ENCODE peak calls at places on chromosomes 1 and 21, in four cellular contexts. L is NCI-H524 treated with DMSO at 0.1 percent for 48 hours, P is hippocampal formation, Z is BE2C. H is an unnamed sample.
A peak's percentile ranks its signal among the peaks of the same experiment; 100 is the strongest.

GRCh38 chr1:226532553-226532952 is 16.0 kb upstream of the STUM start:
- DNase-seq in Z (no peak), P (no peak), L (no peak), H (no peak)

GRCh38 chr21:17925000-17925610 is 105.9 kb upstream of the C21orf91 start:
- DNase-seq in L (peak; percentile 48), P (no peak), Z (peak; percentile 71), H (peak; percentile 39)

GRCh38 chr21:43375827-43376795 is 50.8 kb downstream of the SIK1 start:
- DNase-seq in P (no peak), Z (no peak), L (no peak), H (peak; percentile 11)

GRCh38 chr1:222557148-222557547 is 9.2 kb upstream of the HHIPL2 start:
- DNase-seq in L (no peak), P (no peak), Z (no peak), H (no peak)

GRCh38 chr1:84737572-84737971 is 47.3 kb upstream of the SSX2IP start:
- DNase-seq in P (no peak), L (no peak), Z (no peak), H (no peak)

GRCh38 chr1:52368383-52369172 is 2.6 kb upstream of the CC2D1B start:
- DNase-seq in P (peak; percentile 31), L (no peak), Z (peak; percentile 62), H (peak; percentile 74)

GRCh38 chr1:59230622-59231021 is 66.3 kb upstream of the FGGY start:
- DNase-seq in Z (no peak), L (no peak), P (no peak), H (no peak)

GRCh38 chr1:31227891-31228290 is 11.8 kb downstream of the NKAIN1 start:
- DNase-seq in L (no peak), Z (peak; percentile 57), P (peak; percentile 28), H (peak; percentile 37)

GRCh38 chr1:213055087-213055591 is 4.1 kb downstream of the RPS6KC1 start:
- DNase-seq in L (no peak), Z (no peak), P (no peak), H (no peak)

GRCh38 chr1:81446006-81446669 is 354.6 kb upstream of the ADGRL2 start:
- DNase-seq in P (no peak), Z (no peak), L (no peak), H (no peak)

GRCh38 chr1:158180741-158181576 is at the start of gene CD1D:
- DNase-seq in P (peak; percentile 14), L (no peak), Z (peak; percentile 18), H (peak; percentile 60)

GRCh38 chr1:203278087-203278884 is 27.0 kb upstream of the BTG2 start:
- DNase-seq in Z (peak; percentile 82), P (peak; percentile 88), L (no peak), H (peak; percentile 67)

GRCh38 chr1:151282883-151283725 is 1.0 kb downstream of the ZNF687 start:
- DNase-seq in Z (peak; percentile 27), L (no peak), P (no peak), H (peak; percentile 59)

GRCh38 chr1:5481889-5482288 is 510.3 kb downstream of the NPHP4 start:
- DNase-seq in Z (no peak), L (no peak), P (no peak), H (no peak)

GRCh38 chr1:176791911-176792310 is 328.9 kb downstream of the PAPPA2 start:
- DNase-seq in Z (no peak), P (no peak), L (no peak), H (no peak)

GRCh38 chr1:76826072-76826827 is 41.0 kb upstream of the ST6GALNAC5 start:
- DNase-seq in Z (no peak), P (no peak), L (no peak), H (no peak)

GRCh38 chr1:217568200-217568599 is 62.7 kb downstream of the GPATCH2 start:
- DNase-seq in L (no peak), P (no peak), Z (no peak), H (no peak)

GRCh38 chr1:226121587-226122400 is 59.3 kb downstream of the H3-3A start:
- DNase-seq in L (no peak), P (peak; percentile 32), Z (peak; percentile 82), H (peak; percentile 85)

GRCh38 chr1:40751802-40752201 is 31.8 kb upstream of the KCNQ4 start:
- DNase-seq in L (no peak), P (no peak), Z (no peak), H (no peak)

GRCh38 chr1:17776426-17776825 is 21.3 kb downstream of the ACTL8 start:
- DNase-seq in Z (peak; percentile 31), P (no peak), L (peak; percentile 34), H (peak; percentile 46)

GRCh38 chr1:154608522-154609294 is 722 bp upstream of the ADAR start:
- DNase-seq in P (peak; percentile 38), L (peak; percentile 3), Z (peak; percentile 52), H (peak; percentile 38)

GRCh38 chr1:64231153-64231552 is 27.7 kb downstream of the UBE2U start:
- DNase-seq in P (no peak), L (no peak), Z (no peak), H (no peak)

GRCh38 chr1:203296456-203297073 is 8.8 kb upstream of the BTG2 start:
- DNase-seq in L (peak; percentile 59), P (no peak), Z (no peak), H (no peak)

GRCh38 chr1:54803761-54804470 is 2.8 kb upstream of the TTC22 start:
- DNase-seq in Z (no peak), P (no peak), L (no peak), H (no peak)

GRCh38 chr1:3467096-3468036 is 12.9 kb downstream of the ARHGEF16 start:
- DNase-seq in Z (peak; percentile 3), P (no peak), L (no peak), H (peak; percentile 11)

GRCh38 chr1:180930687-180931086 is 18.0 kb downstream of the KIAA1614 start:
- DNase-seq in P (no peak), Z (peak; percentile 90), L (peak; percentile 96), H (peak; percentile 74)

GRCh38 chr1:110856410-110856809 is 16.5 kb upstream of the CD53 start:
- DNase-seq in Z (no peak), L (no peak), P (no peak), H (no peak)

GRCh38 chr1:5818755-5819154 is 173.5 kb downstream of the NPHP4 start:
- DNase-seq in L (no peak), Z (no peak), P (no peak), H (no peak)

H was measured in glutamatergic neuron.